ENCODE peak calls at places on chromosomes 13 and 19, in five cellular contexts. P is GM12891, X is HepG2, D is K562, N is H1. J is an unnamed sample.

GRCh38 chr19:50669319-50670101 is 20.3 kb downstream of the C19orf81 start:
- DNase-seq in P (no peak), X (no peak), D (peak), N (peak), J (no peak)

GRCh38 chr13:46605824-46606554 is 53.0 kb downstream of the LRCH1 start:
- DNase-seq in P (no peak), X (no peak), D (no peak), N (no peak), J (no peak)

GRCh38 chr13:27713767-27714166 is 78.5 kb upstream of the GSX1 start:
- DNase-seq in P (no peak), X (no peak), D (no peak), N (no peak), J (no peak)

GRCh38 chr13:94079876-94080275 is 399.6 kb downstream of the DCT start:
- DNase-seq in P (no peak), X (no peak), D (no peak), N (no peak), J (no peak)

GRCh38 chr19:53906211-53907192 is 2.6 kb upstream of the CACNG7 start:
- DNase-seq in P (peak), X (no peak), D (peak), N (peak), J (peak)

GRCh38 chr19:35249146-35249847 is 495 bp downstream of the LSR start:
- DNase-seq in P (no peak), X (no peak), D (peak), N (no peak), J (no peak)

GRCh38 chr13:101127741-101128353 is 288.5 kb downstream of the NALCN start:
- DNase-seq in P (peak), X (peak), D (peak), N (no peak), J (no peak)

GRCh38 chr13:37954191-37954590 is 84.6 kb upstream of the TRPC4 start:
- DNase-seq in P (no peak), X (no peak), D (no peak), N (no peak), J (no peak)

GRCh38 chr13:107331359-107331758 is 763.4 kb upstream of the ARGLU1 start:
- DNase-seq in P (no peak), X (no peak), D (no peak), N (no peak), J (no peak)

GRCh38 chr19:1657632-1658445 is 5.4 kb upstream of the TCF3 start:
- DNase-seq in P (no peak), X (no peak), D (no peak), N (no peak), J (no peak)

GRCh38 chr19:10881403-10882107 is 10.2 kb downstream of the CARM1 start:
- DNase-seq in P (no peak), X (no peak), D (peak), N (no peak), J (no peak)

GRCh38 chr13:74114641-74115040 is 19.6 kb downstream of the KLF12 start:
- DNase-seq in P (no peak), X (no peak), D (no peak), N (no peak), J (no peak)

GRCh38 chr13:44537238-44537637 is 38.9 kb downstream of the TSC22D1 start:
- DNase-seq in P (no peak), X (no peak), D (no peak), N (no peak), J (no peak)

GRCh38 chr13:96299235-96299634 is 209.3 kb downstream of the HS6ST3 start:
- DNase-seq in P (no peak), X (peak), D (no peak), N (no peak), J (no peak)

GRCh38 chr19:10137751-10138682 is 18.3 kb upstream of the EIF3G start:
- DNase-seq in P (no peak), X (no peak), D (no peak), N (no peak), J (no peak)

GRCh38 chr13:92896842-92897241 is 329.8 kb upstream of the GPC6 start:
- DNase-seq in P (no peak), X (peak), D (no peak), N (no peak), J (no peak)

GRCh38 chr13:33730147-33730546 is 87.8 kb upstream of the RFC3 start:
- DNase-seq in P (no peak), X (no peak), D (no peak), N (no peak), J (no peak)

GRCh38 chr19:51552996-51553725 is 17.9 kb upstream of the ZNF175 start:
- DNase-seq in P (no peak), X (peak), D (peak), N (peak), J (no peak)

GRCh38 chr13:49021953-49022352 is 46.2 kb downstream of the FNDC3A start:
- DNase-seq in P (no peak), X (no peak), D (no peak), N (no peak), J (no peak)

GRCh38 chr19:18321729-18322091 is 1.2 kb downstream of the LSM4 start:
- DNase-seq in P (no peak), X (no peak), D (peak), N (no peak), J (no peak)

GRCh38 chr13:26024558-26024957 is 27.3 kb downstream of the SHISA2 start:
- DNase-seq in P (no peak), X (no peak), D (no peak), N (peak), J (no peak)

GRCh38 chr13:64993514-64994164 is 2236.5 kb downstream of the PCDH9 start:
- DNase-seq in P (no peak), X (no peak), D (no peak), N (no peak), J (no peak)

GRCh38 chr13:109145631-109146030 is 516.2 kb downstream of the MYO16 start:
- DNase-seq in P (peak), X (peak), D (peak), N (no peak), J (no peak)

GRCh38 chr13:61036715-61037114 is 378.9 kb downstream of the PCDH20 start:
- DNase-seq in P (no peak), X (no peak), D (no peak), N (no peak), J (no peak)

GRCh38 chr19:40502647-40503046 is 35.8 kb downstream of the SPTBN4 start:
- DNase-seq in P (no peak), X (peak), D (peak), N (no peak), J (no peak)

GRCh38 chr13:20446405-20446804 is 79.3 kb downstream of the CRYL1 start:
- DNase-seq in P (no peak), X (no peak), D (no peak), N (no peak), J (no peak)

GRCh38 chr13:71867101-71867814 is at the start of gene DACH1:
- DNase-seq in P (peak), X (peak), D (peak), N (peak), J (peak)

GRCh38 chr13:46165485-46166220 is 16.3 kb downstream of the LCP1 start:
- DNase-seq in P (no peak), X (no peak), D (no peak), N (no peak), J (no peak)

GRCh38 chr13:99703908-99704307 is 202.6 kb downstream of the TM9SF2 start:
- DNase-seq in P (no peak), X (no peak), D (no peak), N (no peak), J (no peak)

GRCh38 chr13:79258489-79258888 is 147.6 kb downstream of the RBM26 start:
- DNase-seq in P (no peak), X (no peak), D (no peak), N (no peak), J (no peak)

GRCh38 chr19:2691951-2692350 is 10.5 kb downstream of the GNG7 start:
- DNase-seq in P (no peak), X (no peak), D (no peak), N (no peak), J (no peak)

GRCh38 chr13:80132741-80133601 is 208.0 kb downstream of the SPRY2 start:
- DNase-seq in P (no peak), X (peak), D (no peak), N (no peak), J (no peak)

GRCh38 chr19:35977446-35978222 is 17.4 kb upstream of the SDHAF1 start:
- DNase-seq in P (no peak), X (peak), D (peak), N (peak), J (no peak)

GRCh38 chr19:48963371-48964204 is 1.5 kb upstream of the FTL start:
- DNase-seq in P (peak), X (peak), D (peak), N (peak), J (peak)

GRCh38 chr13:113603116-113603710 is 18.7 kb downstream of the TFDP1 start:
- DNase-seq in P (no peak), X (no peak), D (no peak), N (no peak), J (no peak)

GRCh38 chr13:41268764-41269163 is 5.4 kb upstream of the MTRF1 start:
- DNase-seq in P (no peak), X (no peak), D (peak), N (no peak), J (no peak)

GRCh38 chr13:74131206-74131605 is 3.0 kb downstream of the KLF12 start:
- DNase-seq in P (no peak), X (peak), D (no peak), N (no peak), J (no peak)

GRCh38 chr13:22369090-22369489 is 698.2 kb downstream of the FGF9 start:
- DNase-seq in P (no peak), X (no peak), D (no peak), N (no peak), J (no peak)

GRCh38 chr19:49590971-49591730 is at the start of gene PRR12:
- DNase-seq in P (peak), X (peak), D (peak), N (peak), J (peak)

GRCh38 chr19:15534957-15535864 is 26.9 kb downstream of the CYP4F22 start:
- DNase-seq in P (no peak), X (no peak), D (no peak), N (no peak), J (no peak)

GRCh38 chr19:15536350-15536749 is 28.0 kb downstream of the CYP4F22 start:
- DNase-seq in P (no peak), X (no peak), D (no peak), N (no peak), J (no peak)

GRCh38 chr19:15540435-15540834 is 32.1 kb downstream of the CYP4F22 start:
- DNase-seq in P (no peak), X (peak), D (no peak), N (no peak), J (no peak)

GRCh38 chr19:15539638-15540037 is 31.3 kb downstream of the CYP4F22 start:
- DNase-seq in P (no peak), X (no peak), D (no peak), N (no peak), J (no peak)

DNA sequence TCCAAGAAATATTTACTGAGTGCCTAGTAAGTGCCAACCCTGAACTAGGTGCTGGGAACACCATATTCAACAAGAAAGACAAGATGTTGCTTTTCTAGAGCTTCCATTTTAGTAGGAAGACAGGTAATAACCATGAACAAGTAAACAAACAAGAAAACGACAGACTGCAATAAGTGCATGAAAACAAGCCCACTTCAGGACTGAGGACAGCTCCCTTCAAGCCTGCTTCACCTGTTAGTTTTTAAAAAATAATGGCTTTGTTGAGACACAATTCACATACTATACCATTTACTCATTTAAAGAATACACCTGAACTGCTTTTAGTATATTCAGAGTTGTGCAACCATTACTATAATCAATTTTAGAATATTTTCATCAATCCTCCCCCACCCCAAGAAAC is 30.4 kb downstream of the CYP4F22 start:
- DNase-seq in P (no peak), X (no peak), D (peak), N (no peak), J (no peak)
- TF ChIP-seq TAF1 in P (no peak), X (no peak), D (no peak), N (no peak), J (no peak)

GRCh38 chr19:14089662-14090508 is 666 bp downstream of the SAMD1 start:
- DNase-seq in P (peak), X (no peak), D (peak), N (peak), J (peak)
- TF ChIP-seq TAF1 in P (no peak), X (no peak), D (peak), N (no peak), J (no peak)

GRCh38 chr13:98364648-98365047 is 187.6 kb upstream of the RNF113B start:
- DNase-seq in P (no peak), X (no peak), D (no peak), N (no peak), J (no peak)
- TF ChIP-seq TAF1 in P (no peak), X (no peak), D (no peak), N (no peak), J (no peak)

DNA sequence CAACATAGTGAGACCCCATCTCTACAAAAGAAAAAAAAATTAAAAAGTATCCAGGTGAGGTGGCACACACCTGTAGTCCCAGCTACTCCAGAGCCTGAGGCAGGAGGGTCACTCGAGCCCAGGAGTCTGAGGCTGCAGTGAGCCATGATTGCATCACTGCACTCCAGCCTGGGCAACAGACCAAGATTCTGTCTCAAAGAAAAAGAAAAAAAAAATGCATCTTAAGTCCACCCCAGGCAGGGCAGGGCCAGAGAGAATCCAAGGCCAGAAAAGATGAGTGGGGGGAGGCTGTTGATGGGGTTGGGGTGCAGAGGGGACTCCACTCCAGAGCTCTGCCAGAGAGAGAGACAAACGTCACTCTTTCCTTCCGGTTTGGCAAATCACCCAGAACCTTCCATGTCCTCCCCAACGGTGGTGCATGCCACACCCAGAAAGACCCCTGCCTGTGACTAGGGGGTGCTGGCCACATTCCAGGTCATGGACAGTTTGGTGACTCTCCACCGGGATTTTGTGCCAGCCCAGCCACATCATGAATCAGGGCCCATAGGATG is 431 bp downstream of the FUT3 start:
- DNase-seq in P (no peak), X (no peak), D (no peak), N (no peak), J (peak)
- TF ChIP-seq TAF1 in P (no peak), X (no peak), D (no peak), N (no peak), J (no peak)